ENCODE peak calls at places on chromosome 20, in five cellular contexts. W is left ventricle myocardium inferior; H is GM03348; J is LNCaP clone FGC; C is stimulated activated CD4-positive, alpha-beta T cell treated with anti-CD3 and anti-CD28 coated beads, Interleukin-1b, Interleukin-23, amount 100 ng/mL, for 48 hours. S is an unnamed sample.

GRCh38 chr20:40826699-40827098 is 137.7 kb upstream of the MAFB start:
- DNase-seq in H (no peak), W (no peak), C (no peak), J (no peak), S (no peak)

GRCh38 chr20:22489614-22490286 is 94.6 kb downstream of the FOXA2 start:
- DNase-seq in J (no peak), H (no peak), W (no peak), C (no peak), S (peak)

GRCh38 chr20:32823737-32824588 is 4.2 kb downstream of the MAPRE1 start:
- DNase-seq in H (peak), C (no peak), W (no peak), J (no peak), S (no peak)

GRCh38 chr20:4457566-4458543 is 263.9 kb upstream of the PRND start:
- DNase-seq in C (no peak), H (no peak), W (peak), J (no peak), S (peak)

GRCh38 chr20:46377532-46377931 is 28.9 kb downstream of the ELMO2 start:
- DNase-seq in H (no peak), W (no peak), C (no peak), J (no peak), S (peak)

GRCh38 chr20:1130849-1131248 is 12.4 kb downstream of the PSMF1 start:
- DNase-seq in W (peak), H (no peak), C (no peak), J (no peak), S (no peak)

GRCh38 chr20:9352740-9353139 is 161.7 kb upstream of the LAMP5 start:
- DNase-seq in W (no peak), H (no peak), J (no peak), C (no peak), S (no peak)

GRCh38 chr20:25239387-25240370 is 8.2 kb upstream of the PYGB start:
- DNase-seq in H (no peak), J (no peak), W (no peak), C (no peak), S (no peak)

GRCh38 chr20:21936720-21937380 is 231.4 kb downstream of the PAX1 start:
- DNase-seq in H (peak), J (no peak), C (no peak), W (no peak), S (no peak)

GRCh38 chr20:10861619-10862018 is 187.8 kb upstream of the JAG1 start:
- DNase-seq in H (no peak), W (no peak), J (peak), C (no peak), S (peak)

GRCh38 chr20:21096321-21097043 is 9.7 kb downstream of the LINC00237 start:
- DNase-seq in C (no peak), H (no peak), J (peak), W (no peak), S (peak)

GRCh38 chr20:5551621-5552020 is 198.6 kb upstream of the SHLD1 start:
- DNase-seq in C (no peak), H (no peak), J (no peak), W (no peak), S (no peak)

GRCh38 chr20:8389381-8390368 is 257.6 kb downstream of the PLCB1 start:
- DNase-seq in W (no peak), C (no peak), J (peak), H (peak), S (peak)

GRCh38 chr20:37737806-37738442 is 44.1 kb downstream of the CTNNBL1 start:
- DNase-seq in C (no peak), J (no peak), H (no peak), W (peak), S (no peak)

GRCh38 chr20:19745584-19745983 is 12.5 kb upstream of the RIN2 start:
- DNase-seq in W (no peak), C (no peak), H (no peak), J (no peak), S (no peak)

GRCh38 chr20:63056236-63057132 is 49.7 kb upstream of the BHLHE23 start:
- DNase-seq in W (peak), H (peak), C (peak), J (peak), S (no peak)

GRCh38 chr20:51700809-51701285 is 67.3 kb downstream of the ATP9A start:
- DNase-seq in J (peak), W (no peak), H (peak), C (no peak), S (peak)

GRCh38 chr20:57389695-57390603 is 1.2 kb upstream of the RBM38 start:
- DNase-seq in J (no peak), W (no peak), C (peak), H (no peak), S (no peak)